ENCODE peak calls at places on chromosomes 11 and 22, in seven cellular contexts. C, Z, V, B, F, J and X are unnamed samples.

GRCh38 chr11:46248270-46249102 is 29.0 kb upstream of the CREB3L1 start:
- DNase-seq in C (no peak), Z (no peak), J (no peak), F (no peak), V (no peak), B (no peak), X (no peak)

GRCh38 chr22:49967333-49968241 is 7.0 kb downstream of the PIM3 start:
- DNase-seq in Z (peak), B (peak), V (peak), J (peak), C (peak), F (peak), X (no peak)

GRCh38 chr22:40919446-40919845 is 31.7 kb upstream of the RBX1 start:
- DNase-seq in F (no peak), V (no peak), Z (no peak), J (no peak), C (no peak), B (no peak), X (no peak)

GRCh38 chr22:50544078-50544745 is 1.5 kb upstream of the KLHDC7B start:
- DNase-seq in J (no peak), Z (peak), C (peak), F (peak), V (no peak), B (peak), X (no peak)

GRCh38 chr11:65743928-65744698 is 23.5 kb upstream of the RNASEH2C start:
- DNase-seq in V (no peak), Z (no peak), J (no peak), F (no peak), B (no peak), C (peak), X (no peak)

GRCh38 chr11:15418887-15419286 is 304.2 kb downstream of the INSC start:
- DNase-seq in F (no peak), J (no peak), B (no peak), V (no peak), Z (no peak), C (no peak), X (no peak)

GRCh38 chr22:37161442-37161841 is 11.7 kb upstream of the IL2RB start:
- DNase-seq in C (no peak), V (no peak), F (no peak), J (no peak), Z (no peak), B (no peak), X (no peak)

GRCh38 chr11:64313491-64314145 is 3.7 kb downstream of the TRMT112 start:
- DNase-seq in V (no peak), F (no peak), J (no peak), Z (no peak), C (no peak), B (no peak), X (no peak)

GRCh38 chr11:104637652-104638170 is 260.5 kb downstream of the CASP12 start:
- DNase-seq in Z (no peak), J (no peak), C (no peak), V (no peak), F (no peak), B (no peak), X (no peak)

GRCh38 chr11:30666817-30667216 is 80.7 kb upstream of the MPPED2 start:
- DNase-seq in B (no peak), Z (no peak), J (no peak), C (no peak), V (no peak), F (no peak), X (no peak)

GRCh38 chr11:76209671-76209955 is 3.3 kb upstream of the WNT11 start:
- DNase-seq in J (no peak), Z (peak), C (no peak), F (no peak), V (no peak), B (no peak), X (no peak)

GRCh38 chr11:10600570-10601248 is 32.2 kb upstream of the LYVE1 start:
- DNase-seq in J (no peak), B (no peak), V (no peak), C (no peak), F (peak), Z (no peak), X (no peak)

GRCh38 chr11:130648601-130649000 is 200.2 kb downstream of the ADAMTS15 start:
- DNase-seq in J (peak), F (no peak), C (no peak), Z (no peak), V (no peak), B (no peak), X (no peak)

GRCh38 chr22:41642711-41643110 is 21.6 kb downstream of the XRCC6 start:
- DNase-seq in J (no peak), C (no peak), V (no peak), Z (no peak), B (no peak), F (no peak), X (no peak)

GRCh38 chr11:79019981-79020380 is 420.8 kb downstream of the TENM4 start:
- DNase-seq in J (no peak), V (no peak), B (no peak), C (no peak), Z (no peak), F (no peak), X (no peak)

GRCh38 chr11:116310215-116310614 is 462.6 kb downstream of the BUD13 start:
- DNase-seq in F (no peak), V (no peak), Z (no peak), C (no peak), B (no peak), J (no peak), X (no peak)

GRCh38 chr11:70557742-70558485 is 159.6 kb downstream of the CTTN start:
- DNase-seq in Z (no peak), V (no peak), F (no peak), B (no peak), C (no peak), J (no peak), X (no peak)

GRCh38 chr22:44438481-44439131 is 59.4 kb downstream of the RTL6 start:
- DNase-seq in C (no peak), J (no peak), B (peak), Z (no peak), V (no peak), F (no peak), X (no peak)

GRCh38 chr11:75429902-75430691 is 2.9 kb downstream of the KLHL35 start:
- DNase-seq in C (peak), V (peak), Z (peak), F (peak), B (no peak), J (no peak), X (no peak)

GRCh38 chr11:24880962-24881361 is 384.1 kb downstream of the LUZP2 start:
- DNase-seq in C (no peak), V (no peak), Z (no peak), F (no peak), B (no peak), J (no peak), X (no peak)

GRCh38 chr22:37007666-37008065 is 11.6 kb downstream of the TST start:
- DNase-seq in J (no peak), Z (no peak), F (no peak), V (no peak), B (no peak), C (no peak), X (no peak)

GRCh38 chr11:13862845-13863392 is 99.6 kb upstream of the SPON1 start:
- DNase-seq in J (no peak), B (no peak), C (no peak), V (no peak), F (no peak), Z (no peak), X (no peak)

GRCh38 chr11:100687630-100688395 is 725 bp downstream of the ARHGAP42 start:
- DNase-seq in F (peak), V (peak), Z (no peak), J (peak), B (peak), C (peak), X (peak)

GRCh38 chr11:64754124-64754918 is 5.5 kb downstream of the PYGM start:
- DNase-seq in B (no peak), J (no peak), V (peak), Z (no peak), F (no peak), C (no peak), X (no peak)

DNA sequence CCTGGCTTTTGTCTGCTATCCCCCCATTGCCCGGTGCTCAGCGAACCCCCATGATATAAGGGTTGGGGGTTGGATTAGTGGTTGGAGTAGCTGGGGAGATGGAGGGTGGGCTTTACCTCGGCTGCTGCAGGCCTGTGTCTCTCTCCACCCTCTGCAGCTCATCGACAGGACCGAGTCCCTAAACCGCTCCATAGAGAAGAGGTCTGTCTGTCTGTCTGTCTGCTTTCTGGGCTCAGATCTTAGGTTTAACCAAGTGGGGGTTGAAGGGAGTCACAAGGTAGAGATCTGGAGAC is 7.6 kb downstream of the PRR33 start:
- DNase-seq in Z (no peak), B (peak), V (no peak), C (no peak), F (no peak), J (no peak), X (no peak)
- H3K27ac ChIP-seq in Z (no peak), B (no peak), V (no peak), C (no peak), F (no peak), J (no peak), X (no peak)

GRCh38 chr11:69301033-69301490 is 7.1 kb downstream of the MYEOV start:
- DNase-seq in F (no peak), Z (no peak), V (no peak), C (no peak), J (no peak), B (no peak), X (no peak)
- H3K27ac ChIP-seq in F (no peak), Z (no peak), V (no peak), C (peak), J (no peak), B (no peak), X (no peak)

DNA sequence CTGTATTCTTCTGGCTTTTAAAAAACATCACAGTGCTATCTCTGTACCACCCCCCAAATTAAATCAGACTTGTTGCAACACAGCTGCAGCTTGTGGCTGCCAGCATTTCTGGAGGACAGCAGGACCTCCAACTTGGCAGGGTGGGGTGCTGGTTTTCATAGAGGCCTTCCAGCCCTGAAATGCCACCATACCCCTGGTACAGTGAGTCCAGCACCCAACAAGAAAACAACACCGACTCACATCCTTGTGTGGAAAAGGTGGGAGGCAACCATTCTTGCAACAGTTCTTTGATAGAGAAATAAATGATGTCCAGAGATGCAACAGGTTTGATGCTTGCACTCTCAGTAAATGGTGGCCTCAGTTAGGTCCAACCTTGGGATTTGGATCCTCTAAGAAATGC is 96.0 kb downstream of the ABTB2 start:
- DNase-seq in B (no peak), Z (no peak), J (no peak), F (no peak), C (no peak), V (peak), X (no peak)
- H3K27ac ChIP-seq in B (no peak), Z (no peak), J (no peak), F (no peak), C (no peak), V (peak), X (peak)

GRCh38 chr22:23282986-23283385 is 102.7 kb downstream of the BCR start:
- DNase-seq in C (no peak), Z (no peak), V (no peak), J (no peak), F (no peak), B (no peak), X (no peak)

GRCh38 chr22:23285236-23285635 is 104.9 kb downstream of the BCR start:
- DNase-seq in C (no peak), V (no peak), Z (no peak), J (no peak), F (no peak), B (no peak), X (no peak)

GRCh38 chr22:23283591-23284503 is 103.5 kb downstream of the BCR start:
- DNase-seq in Z (no peak), J (no peak), B (no peak), C (no peak), V (no peak), F (no peak), X (no peak)

GRCh38 chr22:23285734-23286133 is 105.4 kb downstream of the BCR start:
- DNase-seq in C (no peak), J (no peak), Z (no peak), V (no peak), F (no peak), B (no peak), X (no peak)

GRCh38 chr22:23284504-23285033 is 104.3 kb downstream of the BCR start:
- DNase-seq in J (no peak), Z (no peak), F (no peak), B (no peak), C (no peak), V (no peak), X (no peak)
- H3K27ac ChIP-seq in J (no peak), Z (no peak), F (no peak), B (no peak), C (no peak), V (no peak), X (no peak)